ENCODE peak calls at places on chromosomes 3 and 15, in eight cellular contexts. D is epithelial cell of esophagus, B is stomach, Y is RWPE2, K is OCI-LY7, W is bronchial epithelial cell, Q is omental fat pad, E is progenitor cell of endocrine pancreas. R is an unnamed sample.

GRCh38 chr3:171200052-171201029 is 173.8 kb upstream of the SLC2A2 start:
- DNase-seq in B (no peak), W (no peak), D (no peak), K (no peak), Y (no peak), Q (no peak), E (no peak), R (no peak)

GRCh38 chr3:36650271-36650671 is 114.1 kb downstream of the DCLK3 start:
- DNase-seq in Y (no peak), B (no peak), D (no peak), Q (no peak), E (no peak), W (no peak), K (no peak), R (no peak)

GRCh38 chr3:127454968-127455367 is 135.6 kb downstream of the TPRA1 start:
- DNase-seq in K (no peak), D (no peak), Y (peak), B (no peak), Q (no peak), E (no peak), W (no peak), R (no peak)

GRCh38 chr3:33980252-33980651 is 181.8 kb downstream of the PDCD6IP start:
- DNase-seq in Q (no peak), B (no peak), W (peak), Y (no peak), D (peak), E (no peak), K (peak), R (no peak)

GRCh38 chr3:63609408-63609807 is 43.1 kb upstream of the SNTN start:
- DNase-seq in Y (no peak), Q (no peak), B (no peak), K (no peak), W (no peak), E (no peak), D (no peak), R (no peak)

GRCh38 chr3:39284457-39284881 is 4.6 kb upstream of the CX3CR1 start:
- DNase-seq in D (no peak), E (no peak), K (no peak), Y (no peak), Q (no peak), B (no peak), W (no peak), R (no peak)

GRCh38 chr15:31102049-31102321 is 460 bp upstream of the TRPM1 start:
- DNase-seq in D (no peak), Y (no peak), Q (no peak), K (no peak), W (no peak), B (no peak), E (no peak), R (no peak)

GRCh38 chr15:99433026-99433756 is 132.6 kb upstream of the MEF2A start:
- DNase-seq in Q (peak), W (peak), E (no peak), K (no peak), B (no peak), D (peak), Y (peak), R (no peak)

GRCh38 chr3:24985631-24986030 is 442.4 kb upstream of the RARB start:
- DNase-seq in W (no peak), Q (no peak), Y (no peak), D (no peak), E (no peak), K (no peak), B (no peak), R (no peak)

GRCh38 chr15:96122077-96123027 is 208.1 kb upstream of the NR2F2 start:
- DNase-seq in Q (no peak), D (peak), Y (no peak), K (no peak), B (no peak), E (no peak), W (peak), R (no peak)

GRCh38 chr3:188869628-188870027 is 302.1 kb upstream of the TPRG1 start:
- DNase-seq in Y (no peak), Q (no peak), E (no peak), B (no peak), K (no peak), D (no peak), W (no peak), R (no peak)

GRCh38 chr15:64690008-64690407 is 85.4 kb downstream of the RBPMS2 start:
- DNase-seq in Y (no peak), W (no peak), D (no peak), B (no peak), K (no peak), E (no peak), Q (no peak), R (no peak)

GRCh38 chr3:131973731-131974130 is 61.1 kb downstream of the CPNE4 start:
- DNase-seq in K (no peak), W (no peak), D (no peak), E (no peak), B (no peak), Q (no peak), Y (no peak), R (no peak)

GRCh38 chr15:69253156-69253555 is 45.6 kb upstream of the PAQR5 start:
- DNase-seq in W (peak), Q (no peak), K (no peak), B (no peak), Y (no peak), D (peak), E (no peak), R (no peak)

GRCh38 chr15:100114526-100114925 is 227.2 kb downstream of the ADAMTS17 start:
- DNase-seq in E (no peak), Q (no peak), Y (no peak), W (no peak), B (no peak), K (no peak), D (no peak), R (no peak)

GRCh38 chr3:15467227-15468181 is 40.1 kb downstream of the EAF1 start:
- DNase-seq in K (no peak), Y (no peak), W (no peak), D (no peak), E (no peak), Q (no peak), B (no peak), R (no peak)

GRCh38 chr15:40830884-40831283 is 2.4 kb upstream of the PPP1R14D start:
- DNase-seq in K (no peak), Y (no peak), Q (no peak), W (no peak), E (no peak), B (no peak), D (no peak), R (no peak)

GRCh38 chr3:196778755-196779154 is 39.1 kb downstream of the PAK2 start:
- DNase-seq in K (no peak), E (no peak), D (peak), B (no peak), Q (no peak), W (peak), Y (no peak), R (no peak)

GRCh38 chr3:23004971-23005370 is 198.2 kb upstream of the UBE2E2 start:
- DNase-seq in K (no peak), B (no peak), E (no peak), Q (no peak), W (peak), D (peak), Y (no peak), R (no peak)

GRCh38 chr15:43105077-43105769 is 615 bp downstream of the UBR1 start:
- DNase-seq in Y (no peak), E (no peak), K (peak), D (peak), W (peak), Q (peak), B (peak), R (no peak)

GRCh38 chr3:175606650-175607318 is 747.6 kb downstream of the NAALADL2 start:
- DNase-seq in B (no peak), Y (no peak), K (no peak), D (peak), E (no peak), W (peak), Q (no peak), R (no peak)

GRCh38 chr3:28188686-28189085 is 52.7 kb upstream of the CMC1 start:
- DNase-seq in K (no peak), Y (no peak), W (no peak), B (no peak), E (no peak), Q (no peak), D (no peak), R (no peak)

GRCh38 chr3:133474251-133474801 is 74.5 kb downstream of the BFSP2 start:
- DNase-seq in W (no peak), B (no peak), K (no peak), Y (no peak), E (no peak), Q (no peak), D (no peak), R (no peak)

GRCh38 chr15:89330881-89331595 is 3.6 kb downstream of the POLG start:
- DNase-seq in D (no peak), K (no peak), W (no peak), B (no peak), E (no peak), Q (no peak), Y (no peak), R (no peak)

GRCh38 chr3:50876947-50877346 is 202.2 kb downstream of the DOCK3 start:
- DNase-seq in D (no peak), W (no peak), Q (no peak), B (no peak), E (no peak), K (no peak), Y (no peak), R (no peak)

GRCh38 chr3:41893977-41894376 is 67.9 kb downstream of the ULK4 start:
- DNase-seq in K (peak), B (no peak), E (no peak), Y (no peak), D (peak), W (peak), Q (no peak), R (no peak)

GRCh38 chr15:68979036-68979435 is 35.5 kb upstream of the NOX5 start:
- DNase-seq in E (no peak), D (no peak), Q (no peak), K (no peak), B (no peak), W (no peak), Y (no peak), R (no peak)

GRCh38 chr3:1439395-1439794 is 346.6 kb downstream of the CNTN6 start:
- DNase-seq in Y (no peak), B (peak), E (no peak), K (peak), W (no peak), D (no peak), Q (no peak), R (no peak)

GRCh38 chr3:18062289-18063025 is 320.0 kb upstream of the TBC1D5 start:
- DNase-seq in K (no peak), E (no peak), B (no peak), Q (no peak), D (peak), Y (peak), W (peak), R (no peak)

GRCh38 chr3:42172047-42172654 is 81.0 kb downstream of the TRAK1 start:
- DNase-seq in B (no peak), Q (no peak), E (no peak), K (no peak), Y (no peak), D (no peak), W (no peak), R (no peak)

GRCh38 chr3:195095704-195096036 is 175.3 kb downstream of the XXYLT1 start:
- DNase-seq in D (peak), K (no peak), Q (no peak), B (no peak), E (no peak), Y (no peak), W (peak), R (no peak)

GRCh38 chr3:37996785-37997301 is 6.3 kb downstream of the VILL start:
- DNase-seq in Y (peak), K (peak), B (peak), D (peak), E (peak), Q (peak), W (peak), R (peak)

GRCh38 chr3:152556731-152557254 is 278.1 kb upstream of the P2RY1 start:
- DNase-seq in K (no peak), E (no peak), B (no peak), Q (no peak), W (peak), Y (no peak), D (peak), R (no peak)

GRCh38 chr3:119469378-119470189 is 821 bp downstream of the POGLUT1 start:
- DNase-seq in W (peak), B (no peak), E (no peak), K (peak), D (peak), Q (no peak), Y (no peak), R (no peak)

GRCh38 chr15:40893019-40893723 is 1.1 kb upstream of the VPS18 start:
- DNase-seq in Q (no peak), Y (peak), B (no peak), W (peak), K (no peak), D (peak), E (no peak), R (no peak)

GRCh38 chr15:58136731-58137130 is 1.4 kb upstream of the AQP9 start:
- DNase-seq in E (no peak), W (peak), K (no peak), D (peak), Q (no peak), Y (no peak), B (no peak), R (no peak)

GRCh38 chr15:62244762-62245161 is 79.7 kb upstream of the C2CD4B start:
- DNase-seq in Y (no peak), B (peak), E (no peak), K (no peak), D (no peak), Q (no peak), W (no peak), R (no peak)

GRCh38 chr15:62240697-62241096 is 75.6 kb upstream of the C2CD4B start:
- DNase-seq in Q (no peak), E (no peak), D (no peak), Y (no peak), K (no peak), W (no peak), B (no peak), R (no peak)

GRCh38 chr15:62240121-62240520 is 75.0 kb upstream of the C2CD4B start:
- DNase-seq in B (no peak), E (no peak), D (no peak), Y (no peak), Q (no peak), W (no peak), K (no peak), R (no peak)

GRCh38 chr15:62242999-62243398 is 77.9 kb upstream of the C2CD4B start:
- DNase-seq in B (no peak), Q (no peak), K (no peak), D (no peak), W (no peak), E (no peak), Y (no peak), R (no peak)

DNA sequence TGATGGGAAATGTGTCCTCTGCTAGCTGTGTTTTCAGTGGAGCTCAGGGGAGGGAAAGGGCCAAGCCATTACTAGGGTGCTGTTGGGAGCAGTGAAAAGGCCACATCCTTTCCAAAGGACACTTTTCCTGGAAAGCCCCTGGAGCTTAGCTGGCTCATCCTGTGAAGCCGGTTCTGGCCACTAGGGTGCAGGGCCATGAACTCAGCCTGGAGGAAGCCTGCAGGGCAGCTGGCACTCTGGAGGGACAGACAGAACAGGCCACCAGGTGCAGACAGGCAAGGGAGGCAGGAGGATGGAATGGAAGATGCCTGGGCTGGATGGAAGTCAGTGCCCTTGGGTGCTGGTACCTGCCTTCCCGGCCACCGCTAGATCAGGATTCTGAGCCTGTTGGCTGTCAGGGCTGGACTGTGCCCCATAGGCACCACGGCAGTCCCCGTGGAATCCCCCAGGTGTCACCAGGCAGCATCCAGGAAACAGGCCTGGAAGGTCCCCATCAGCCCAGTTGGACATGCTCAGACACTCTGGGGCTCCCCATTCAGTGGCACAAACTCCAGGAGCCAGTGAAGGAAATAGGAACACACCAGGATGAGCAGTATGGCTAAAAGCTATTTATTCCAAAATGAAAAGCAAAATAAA is 76.2 kb upstream of the C2CD4B start:
- DNase-seq in Y (no peak), W (peak), D (peak), Q (no peak), B (peak), E (no peak), K (peak), R (peak)
- TF ChIP-seq CTCF in Y (peak), W (peak), D (peak), Q (no peak), B (no peak), E (peak), K (peak), R (peak)

GRCh38 chr3:124032881-124033359 is 41.0 kb upstream of the ROPN1 start:
- DNase-seq in E (peak), K (no peak), B (peak), D (peak), W (peak), Q (peak), Y (no peak), R (peak)
- TF ChIP-seq CTCF in E (peak), K (peak), B (no peak), D (peak), W (peak), Q (no peak), Y (peak), R (peak)

GRCh38 chr3:5144316-5144994 is 22.4 kb downstream of the ARL8B start:
- DNase-seq in Y (no peak), D (peak), B (no peak), K (no peak), Q (no peak), E (no peak), W (peak), R (no peak)
- TF ChIP-seq CTCF in Y (no peak), D (no peak), B (no peak), K (no peak), Q (no peak), E (no peak), W (no peak), R (no peak)

DNA sequence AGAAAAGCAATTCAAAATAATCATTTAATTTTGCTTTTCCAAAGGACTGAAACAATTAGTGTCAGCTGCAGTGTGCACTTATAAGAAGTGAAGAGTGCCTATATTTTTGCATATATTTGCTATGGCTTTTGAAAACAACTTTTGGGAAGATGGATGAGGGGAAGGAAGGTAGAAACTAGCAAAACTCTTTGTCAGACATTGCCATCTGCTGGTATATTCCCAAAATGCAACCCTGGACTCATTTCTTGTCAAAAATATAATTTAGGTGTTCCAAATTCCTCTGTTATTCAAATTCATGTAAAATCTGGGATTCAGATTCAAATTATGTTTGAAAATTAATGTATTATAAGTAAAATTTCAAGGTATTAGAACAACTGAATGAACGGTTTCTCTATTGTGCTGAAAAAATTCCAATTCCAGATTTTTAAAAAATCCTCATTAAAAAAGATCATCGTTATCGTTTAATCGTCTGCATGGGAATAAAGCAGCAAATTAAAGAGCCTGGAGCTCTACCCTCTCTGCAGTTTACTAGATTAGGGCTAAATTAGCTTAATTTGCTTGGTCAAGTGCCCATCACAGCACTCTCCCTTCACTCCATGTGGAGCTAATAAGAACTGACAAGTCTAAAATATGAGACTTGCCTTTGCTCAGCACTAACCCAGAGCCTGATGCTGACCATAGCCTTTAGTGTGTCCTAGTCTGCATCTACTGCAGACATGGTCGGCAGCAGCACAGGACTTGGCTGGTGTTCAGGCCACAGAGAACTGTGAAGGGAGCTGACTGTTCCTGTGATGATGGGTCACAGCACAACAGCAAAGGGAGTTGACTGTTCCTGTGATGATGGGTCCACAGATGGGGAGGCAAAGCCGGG is 67.9 kb upstream of the MITF start:
- DNase-seq in D (peak), Y (no peak), K (peak), W (peak), E (peak), B (no peak), Q (no peak), R (peak)
- TF ChIP-seq CTCF in D (peak), Y (peak), K (peak), W (peak), E (peak), B (no peak), Q (no peak), R (peak)

DNA sequence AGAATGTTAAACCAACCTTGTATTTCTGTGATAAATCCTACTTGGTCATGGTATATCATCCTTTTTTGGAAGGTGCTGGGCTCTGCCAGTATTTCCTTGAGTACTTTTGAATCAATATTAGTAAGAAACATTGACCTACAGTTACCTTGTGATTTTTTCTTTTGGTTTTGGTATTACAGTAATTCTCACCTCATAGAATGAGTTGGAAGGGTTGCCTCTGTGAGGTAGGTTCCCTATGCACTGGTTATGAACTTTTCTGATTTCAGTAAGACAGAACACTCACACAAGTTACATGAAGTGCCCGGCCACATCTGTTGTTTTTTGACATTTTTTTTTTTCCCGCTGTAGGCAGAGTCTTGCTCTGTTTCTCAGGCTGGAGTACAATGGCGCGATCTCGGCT is 20.0 kb downstream of the PCCB start:
- DNase-seq in B (no peak), K (no peak), E (no peak), Q (no peak), D (no peak), Y (no peak), W (no peak), R (no peak)
- TF ChIP-seq CTCF in B (no peak), K (no peak), E (no peak), Q (no peak), D (no peak), Y (no peak), W (no peak), R (no peak)

DNA sequence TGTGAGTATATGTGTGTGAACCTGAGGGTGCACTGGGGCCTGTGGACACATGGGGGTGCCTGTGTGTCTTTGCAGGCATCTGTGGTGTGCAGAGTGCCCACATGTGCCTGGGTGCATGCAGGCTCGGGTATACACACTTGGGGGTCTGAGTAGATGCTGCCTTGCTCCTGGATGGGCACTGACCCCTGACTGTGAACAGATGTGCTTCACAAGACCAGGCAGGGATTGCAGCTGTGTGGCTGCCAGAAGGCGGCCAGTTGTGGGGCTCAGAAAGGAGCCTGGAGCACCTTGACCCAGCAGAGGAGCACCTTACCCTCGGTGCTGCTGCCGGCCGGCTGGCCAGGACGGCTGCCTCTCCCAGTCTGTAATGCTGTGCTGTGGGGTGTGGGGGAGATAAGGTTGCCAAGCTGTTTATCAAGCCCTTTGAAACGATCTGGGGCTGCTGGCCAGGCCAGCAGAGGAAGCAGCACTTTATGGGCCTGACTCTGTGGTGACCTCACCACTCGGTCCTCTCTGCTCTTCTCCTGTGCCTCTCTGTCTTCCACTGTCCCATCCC is 55.5 kb upstream of the MRPS22 start:
- DNase-seq in Y (no peak), K (no peak), Q (no peak), E (peak), W (no peak), B (peak), D (no peak), R (no peak)
- TF ChIP-seq CTCF in Y (no peak), K (no peak), Q (no peak), E (no peak), W (no peak), B (no peak), D (no peak), R (no peak)

GRCh38 chr15:37133619-37134018 is 33.3 kb upstream of the MEIS2 start:
- DNase-seq in D (no peak), E (no peak), Y (no peak), B (no peak), W (peak), K (peak), Q (no peak), R (no peak)
- TF ChIP-seq CTCF in D (peak), E (no peak), Y (peak), B (no peak), W (no peak), K (peak), Q (no peak), R (peak)